ENCODE peak calls at places on chromosomes 3 and 15, in nine cellular contexts. H is AG09309; Y is activated naive CD4-positive, alpha-beta T cell treated with anti-CD3 and anti-CD28 coated beads, Interleukin-2, amount 50 U/mL, for 72 hours; U is NCI-H2081; L is nucleus accumbens; C is AG08395; K is PC-3; N is EL; D is mesendoderm. A is an unnamed sample.

GRCh38 chr3:182567666-182568065 is 225.6 kb upstream of the ATP11B start:
- DNase-seq in H (no peak), Y (no peak), U (no peak), L (peak; percentile 43), C (no peak), K (no peak), N (no peak), D (peak; percentile 66), A (no peak)

GRCh38 chr3:149384167-149384566 is 6.7 kb upstream of the TM4SF1 start:
- DNase-seq in H (no peak), Y (no peak), U (no peak), L (no peak), C (no peak), K (no peak), N (no peak), D (no peak), A (no peak)

GRCh38 chr15:42106278-42106677 is 11.9 kb upstream of the PLA2G4D start:
- DNase-seq in H (no peak), Y (no peak), U (no peak), L (no peak), C (no peak), K (no peak), N (no peak), D (no peak), A (no peak)

GRCh38 chr3:170622369-170623159 is 36.7 kb upstream of the SLC7A14 start:
- DNase-seq in H (peak; percentile 94), Y (no peak), U (no peak), L (peak; percentile 15), C (peak; percentile 92), K (no peak), N (peak; percentile 85), D (peak; percentile 50), A (peak; percentile 5)

GRCh38 chr3:9701711-9702110 is 1.9 kb upstream of the CPNE9 start:
- DNase-seq in H (no peak), Y (no peak), U (no peak), L (no peak), C (no peak), K (no peak), N (no peak), D (no peak), A (no peak)

GRCh38 chr15:96746621-96747155 is 416.2 kb downstream of the NR2F2 start:
- DNase-seq in H (no peak), Y (no peak), U (peak; percentile 16), L (no peak), C (no peak), K (no peak), N (no peak), D (no peak), A (no peak)

GRCh38 chr15:68821190-68821897 is 649 bp upstream of the ANP32A start:
- DNase-seq in H (no peak), Y (no peak), U (no peak), L (no peak), C (no peak), K (no peak), N (peak; percentile 16), D (no peak), A (no peak)

GRCh38 chr15:34049096-34049495 is 10.1 kb upstream of the AVEN start:
- DNase-seq in H (peak; percentile 46), Y (no peak), U (no peak), L (no peak), C (no peak), K (peak; percentile 66), N (peak; percentile 84), D (peak; percentile 54), A (no peak)

GRCh38 chr3:187966141-187966540 is 187.8 kb upstream of the LPP start:
- DNase-seq in H (no peak), Y (no peak), U (no peak), L (no peak), C (no peak), K (no peak), N (no peak), D (no peak), A (no peak)

GRCh38 chr3:36647423-36647853 is 116.9 kb downstream of the DCLK3 start:
- DNase-seq in H (no peak), Y (no peak), U (no peak), L (no peak), C (no peak), K (no peak), N (peak; percentile 20), D (no peak), A (no peak)

GRCh38 chr3:100277255-100277800 is 16.5 kb downstream of the TBC1D23 start:
- DNase-seq in H (no peak), Y (no peak), U (peak; percentile 87), L (no peak), C (no peak), K (no peak), N (no peak), D (no peak), A (peak; percentile 48)

GRCh38 chr3:119175869-119176756 is 2.7 kb downstream of the UPK1B start:
- DNase-seq in H (peak; percentile 24), Y (no peak), U (no peak), L (no peak), C (peak; percentile 51), K (peak; percentile 87), N (no peak), D (no peak), A (no peak)

GRCh38 chr3:193851941-193852674 is 259.1 kb downstream of the OPA1 start:
- DNase-seq in H (no peak), Y (no peak), U (no peak), L (no peak), C (no peak), K (peak; percentile 31), N (no peak), D (peak; percentile 83), A (no peak)

GRCh38 chr3:145175626-145176025 is 985.4 kb downstream of the PLOD2 start:
- DNase-seq in H (no peak), Y (no peak), U (no peak), L (no peak), C (no peak), K (no peak), N (no peak), D (no peak), A (no peak)

GRCh38 chr3:46089237-46090011 is 62.1 kb upstream of the XCR1 start:
- DNase-seq in H (peak; percentile 84), Y (no peak), U (no peak), L (peak; percentile 33), C (peak; percentile 90), K (peak; percentile 88), N (peak; percentile 97), D (no peak), A (no peak)

GRCh38 chr15:24878153-24878552 is 76.6 kb upstream of the SNRPN start:
- DNase-seq in H (no peak), Y (no peak), U (peak; percentile 47), L (no peak), C (peak; percentile 2), K (peak; percentile 36), N (no peak), D (no peak), A (peak; percentile 66)

GRCh38 chr3:124781706-124782376 is 51.6 kb downstream of the UMPS start:
- DNase-seq in H (no peak), Y (no peak), U (no peak), L (no peak), C (no peak), K (no peak), N (no peak), D (no peak), A (no peak)

GRCh38 chr3:158091526-158091925 is 14.7 kb downstream of the SHOX2 start:
- DNase-seq in H (no peak), Y (no peak), U (no peak), L (no peak), C (no peak), K (no peak), N (peak; percentile 57), D (peak; percentile 60), A (no peak)

GRCh38 chr3:169147246-169148008 is 516.1 kb downstream of the MECOM start:
- DNase-seq in H (no peak), Y (no peak), U (peak; percentile 48), L (no peak), C (peak; percentile 79), K (peak; percentile 73), N (peak; percentile 70), D (peak; percentile 95), A (no peak)

GRCh38 chr3:9550999-9551398 is 2.6 kb downstream of the LHFPL4 start:
- DNase-seq in H (no peak), Y (no peak), U (no peak), L (no peak), C (no peak), K (no peak), N (no peak), D (peak; percentile 58), A (no peak)

GRCh38 chr15:67592245-67592644 is 49.7 kb downstream of the MAP2K5 start:
- DNase-seq in H (no peak), Y (no peak), U (no peak), L (no peak), C (no peak), K (no peak), N (no peak), D (no peak), A (no peak)

GRCh38 chr3:170749185-170749584 is 120.8 kb downstream of the RPL22L1 start:
- DNase-seq in H (no peak), Y (no peak), U (no peak), L (no peak), C (no peak), K (no peak), N (no peak), D (no peak), A (no peak)

GRCh38 chr15:73794501-73795133 is 41.5 kb upstream of the INSYN1 start:
- DNase-seq in H (no peak), Y (no peak), U (no peak), L (no peak), C (no peak), K (peak; percentile 54), N (peak; percentile 14), D (no peak), A (no peak)

GRCh38 chr15:69055251-69055650 is 40.8 kb downstream of the NOX5 start:
- DNase-seq in H (no peak), Y (no peak), U (no peak), L (no peak), C (no peak), K (no peak), N (no peak), D (no peak), A (no peak)

GRCh38 chr3:71389911-71390573 is 193.5 kb downstream of the FOXP1 start:
- DNase-seq in H (peak; percentile 40), Y (no peak), U (no peak), L (no peak), C (no peak), K (peak; percentile 65), N (no peak), D (peak; percentile 33), A (peak; percentile 60)

GRCh38 chr3:29701326-29701983 is 420.6 kb downstream of the RBMS3 start:
- DNase-seq in H (no peak), Y (no peak), U (no peak), L (no peak), C (no peak), K (no peak), N (no peak), D (no peak), A (no peak)

GRCh38 chr3:68996356-68996995 is 17.0 kb downstream of the EOGT start:
- DNase-seq in H (no peak), Y (no peak), U (no peak), L (no peak), C (peak; percentile 14), K (no peak), N (no peak), D (no peak), A (no peak)

GRCh38 chr15:91710072-91710471 is 143.4 kb upstream of the SLCO3A1 start:
- DNase-seq in H (no peak), Y (no peak), U (no peak), L (no peak), C (no peak), K (peak; percentile 39), N (no peak), D (peak; percentile 80), A (no peak)

GRCh38 chr3:81443948-81444347 is 317.5 kb downstream of the GBE1 start:
- DNase-seq in H (peak; percentile 58), Y (no peak), U (no peak), L (no peak), C (peak; percentile 47), K (peak; percentile 86), N (peak; percentile 43), D (no peak), A (no peak)

GRCh38 chr3:81308296-81308695 is 453.1 kb downstream of the GBE1 start:
- DNase-seq in H (no peak), Y (no peak), U (no peak), L (no peak), C (peak; percentile 43), K (peak; percentile 41), N (peak; percentile 77), D (peak; percentile 4), A (no peak)

GRCh38 chr3:157632081-157632480 is 128.9 kb upstream of the VEPH1 start:
- DNase-seq in H (no peak), Y (no peak), U (no peak), L (no peak), C (no peak), K (no peak), N (no peak), D (no peak), A (no peak)

A was measured in SHP77.